ENCODE peak calls at places on chromosomes 13 and 19, in nine cellular contexts. R is HCT116; B is NCI-H2081 treated with DMSO at 0.1 percent for 48 hours; H is endodermal cell; E is fibroblast of gingiva; W is hippocampal formation; J is NCI-H1092; N is activated naive CD8-positive, alpha-beta T cell treated with anti-CD3 and anti-CD28 coated beads, Interleukin-2, amount 50 U/mL, for 24 hours; Z is frontal cortex. Y is an unnamed sample.

GRCh38 chr13:37966266-37966665 is 96.7 kb upstream of the TRPC4 start:
- DNase-seq in N (no peak), B (no peak), R (no peak), Z (no peak), J (no peak), W (no peak), E (no peak), H (no peak), Y (no peak)

GRCh38 chr19:15776991-15777787 is 10.3 kb upstream of the OR10H5 start:
- DNase-seq in R (no peak), B (no peak), J (no peak), Z (no peak), W (no peak), N (no peak), E (no peak), H (no peak), Y (no peak)

GRCh38 chr19:4914736-4915501 is 5.6 kb downstream of the UHRF1 start:
- DNase-seq in R (peak; percentile 76), W (no peak), Z (no peak), J (no peak), N (peak; percentile 80), E (peak; percentile 50), B (no peak), H (no peak), Y (peak; percentile 54)

GRCh38 chr13:76418404-76418803 is 467.8 kb downstream of the KCTD12 start:
- DNase-seq in E (no peak), Z (no peak), N (no peak), R (no peak), W (no peak), J (no peak), H (no peak), B (no peak), Y (no peak)

GRCh38 chr19:35903550-35904179 is 1.3 kb downstream of the HCST start:
- DNase-seq in Z (peak; percentile 61), J (no peak), W (no peak), B (no peak), H (peak; percentile 92), E (peak; percentile 59), N (peak; percentile 88), R (no peak), Y (peak; percentile 79)

GRCh38 chr13:46796129-46796514 is 839 bp downstream of the ESD start:
- DNase-seq in W (no peak), N (no peak), B (no peak), J (no peak), R (no peak), E (no peak), H (no peak), Z (no peak), Y (no peak)

GRCh38 chr13:102402292-102402691 is 444 bp upstream of the FGF14 start:
- DNase-seq in J (no peak), R (no peak), E (peak; percentile 27), B (no peak), H (peak; percentile 87), Z (peak; percentile 65), W (peak; percentile 66), N (peak; percentile 29), Y (no peak)

GRCh38 chr19:19203012-19203856 is at the start of gene NR2C2AP:
- DNase-seq in E (peak; percentile 85), Z (peak; percentile 98), J (peak; percentile 77), R (peak; percentile 93), H (peak; percentile 93), B (peak; percentile 68), W (peak; percentile 72), N (peak; percentile 96), Y (peak; percentile 84)

GRCh38 chr13:25619897-25620296 is 248.1 kb downstream of the ATP8A2 start:
- DNase-seq in H (no peak), J (no peak), N (no peak), W (no peak), E (no peak), Z (no peak), B (no peak), R (no peak), Y (no peak)

GRCh38 chr13:39692650-39693438 is 37.4 kb downstream of the COG6 start:
- DNase-seq in Z (no peak), J (no peak), B (no peak), H (no peak), R (no peak), N (no peak), W (no peak), E (no peak), Y (peak; percentile 27)

GRCh38 chr19:39127812-39128510 is 2.4 kb downstream of the PAK4 start:
- DNase-seq in J (no peak), W (no peak), H (no peak), R (no peak), B (no peak), N (no peak), E (peak; percentile 19), Z (no peak), Y (peak; percentile 16)

GRCh38 chr13:60338754-60339153 is 58.3 kb upstream of the TDRD3 start:
- DNase-seq in N (no peak), Z (no peak), J (no peak), W (no peak), B (no peak), R (no peak), E (no peak), H (no peak), Y (no peak)

GRCh38 chr13:52599037-52599852 is 43.0 kb upstream of the HNRNPA1L2 start:
- DNase-seq in H (no peak), R (no peak), W (no peak), J (peak; percentile 34), B (no peak), N (no peak), Z (no peak), E (peak; percentile 27), Y (peak; percentile 18)

GRCh38 chr13:60396008-60396782 is 825 bp upstream of the TDRD3 start:
- DNase-seq in Z (peak; percentile 89), B (peak; percentile 70), J (peak; percentile 91), R (peak; percentile 86), W (peak; percentile 94), N (peak; percentile 86), H (peak; percentile 95), E (peak; percentile 94), Y (peak; percentile 89)

GRCh38 chr19:45123440-45123850 is 30.5 kb downstream of the PPP1R37 start:
- DNase-seq in Z (no peak), B (no peak), J (no peak), N (no peak), H (no peak), E (no peak), W (no peak), R (no peak), Y (no peak)

GRCh38 chr13:50267917-50268316 is 252.7 kb downstream of the KCNRG start:
- DNase-seq in B (no peak), H (no peak), Z (no peak), E (no peak), R (no peak), N (no peak), W (no peak), J (no peak), Y (no peak)

GRCh38 chr19:41877490-41877876 is 404 bp downstream of the CD79A start:
- DNase-seq in Z (no peak), B (no peak), N (no peak), W (no peak), H (no peak), E (no peak), J (no peak), R (no peak), Y (no peak)

GRCh38 chr13:74174810-74175209 is 40.6 kb upstream of the KLF12 start:
- DNase-seq in W (no peak), B (no peak), H (no peak), J (no peak), N (no peak), Z (no peak), R (no peak), E (no peak), Y (no peak)

GRCh38 chr19:1019980-1020867 is 699 bp downstream of the TMEM259 start:
- DNase-seq in H (no peak), J (no peak), R (no peak), E (no peak), W (no peak), Z (no peak), N (peak; percentile 31), B (no peak), Y (no peak)

GRCh38 chr13:26557051-26557392 is 461 bp upstream of the WASF3 start:
- DNase-seq in B (no peak), W (no peak), Z (no peak), H (no peak), R (peak; percentile 8), N (no peak), J (no peak), E (no peak), Y (no peak)

GRCh38 chr13:36072536-36072935 is 58.6 kb downstream of the DCLK1 start:
- DNase-seq in N (no peak), Z (no peak), H (no peak), R (no peak), J (no peak), E (no peak), W (no peak), B (no peak), Y (no peak)